ENCODE peak calls at places on chromosomes 12 and 14, in eight cellular contexts. M is GM12892, S is GM12878, C is spleen, Z is esophagus muscularis mucosa, I is transverse colon, U is breast epithelium, G is H1. X is an unnamed sample.

GRCh38 chr12:3920378-3921141 is 47.4 kb upstream of the PARP11 start:
- DNase-seq in I (peak; percentile 13), Z (no peak), M (no peak), G (no peak), C (no peak), U (no peak), S (no peak), X (no peak)

GRCh38 chr12:57514720-57515467 is 5.4 kb downstream of the DDIT3 start:
- DNase-seq in I (no peak), M (no peak), C (no peak), S (no peak), G (no peak), Z (no peak), U (no peak), X (no peak)

GRCh38 chr12:95763809-95764253 is 26.7 kb downstream of the NTN4 start:
- DNase-seq in S (no peak), U (no peak), G (no peak), I (no peak), C (no peak), M (no peak), Z (no peak), X (no peak)

GRCh38 chr12:77725611-77726010 is 105.1 kb upstream of the NAV3 start:
- DNase-seq in C (no peak), S (no peak), M (no peak), G (no peak), Z (no peak), I (no peak), U (no peak), X (no peak)

GRCh38 chr12:31021809-31022492 is 51.7 kb upstream of the DDX11 start:
- DNase-seq in C (no peak), M (no peak), I (no peak), Z (no peak), U (no peak), G (no peak), S (no peak), X (no peak)

GRCh38 chr12:666766-667308 is 3.6 kb upstream of the NINJ2 start:
- DNase-seq in U (no peak), G (no peak), C (no peak), Z (no peak), M (no peak), I (no peak), S (peak; percentile 80), X (no peak)

GRCh38 chr12:113478351-113479011 is 6.8 kb upstream of the LHX5 start:
- DNase-seq in M (no peak), U (no peak), Z (no peak), C (no peak), I (no peak), S (no peak), G (no peak), X (no peak)

GRCh38 chr12:15244341-15244740 is 23.1 kb upstream of the RERG start:
- DNase-seq in I (no peak), Z (no peak), S (no peak), U (no peak), M (no peak), C (no peak), G (no peak), X (no peak)

GRCh38 chr12:108313609-108314331 is 25.3 kb downstream of the CMKLR1 start:
- DNase-seq in S (no peak), C (peak; percentile 80), U (no peak), Z (no peak), M (no peak), G (no peak), I (peak; percentile 29), X (no peak)

GRCh38 chr14:61406670-61407069 is 85.3 kb downstream of the PRKCH start:
- DNase-seq in G (no peak), C (no peak), S (no peak), I (no peak), U (no peak), M (no peak), Z (peak; percentile 39), X (no peak)

GRCh38 chr12:132583311-132583710 is 27.1 kb downstream of the LRCOL1 start:
- DNase-seq in C (no peak), I (no peak), Z (no peak), G (no peak), M (no peak), U (no peak), S (no peak), X (no peak)

GRCh38 chr12:68030248-68030647 is 41.0 kb downstream of the IFNG-AS1 start:
- DNase-seq in S (no peak), I (no peak), C (no peak), M (no peak), U (no peak), Z (no peak), G (no peak), X (no peak)

GRCh38 chr12:109716512-109717389 is 3.1 kb downstream of the FAM222A start:
- DNase-seq in I (peak; percentile 48), C (no peak), S (no peak), U (peak; percentile 48), Z (no peak), M (no peak), G (no peak), X (no peak)

GRCh38 chr12:40693503-40693863 is 1.2 kb downstream of the CNTN1 start:
- DNase-seq in G (no peak), M (no peak), S (no peak), U (peak; percentile 24), I (no peak), C (no peak), Z (no peak), X (no peak)

GRCh38 chr12:32896438-32897275 is at the start of gene PKP2:
- DNase-seq in Z (no peak), M (peak; percentile 44), G (peak; percentile 70), S (no peak), C (peak; percentile 85), I (peak; percentile 92), U (peak; percentile 82), X (no peak)
- TF ChIP-seq POLR2A in Z (no peak), M (no peak), G (peak; percentile 66), S (no peak), C (no peak), I (peak; percentile 60), U (no peak), X (no peak)

GRCh38 chr12:54428050-54429013 is 9.3 kb upstream of the ITGA5 start:
- DNase-seq in I (peak; percentile 28), M (no peak), G (no peak), S (no peak), Z (no peak), U (no peak), C (no peak), X (no peak)
- TF ChIP-seq POLR2AphosphoS5 in I (no peak), M (no peak), G (no peak), S (no peak), Z (no peak), U (no peak), C (peak; percentile 41), X (no peak)

GRCh38 chr14:103008126-103008525 is 49.2 kb downstream of the CDC42BPB start:
- DNase-seq in U (no peak), I (no peak), G (no peak), M (no peak), S (no peak), Z (no peak), C (peak; percentile 60), X (no peak)
- TF ChIP-seq POLR2A in U (no peak), I (no peak), G (no peak), M (no peak), S (no peak), Z (no peak), C (no peak), X (no peak)

GRCh38 chr14:24095196-24096068 is 1.3 kb downstream of the PCK2 start:
- DNase-seq in S (peak; percentile 92), I (peak; percentile 92), Z (no peak), C (peak; percentile 92), M (peak; percentile 91), U (no peak), G (no peak), X (peak; percentile 90)
- TF ChIP-seq POLR2AphosphoS5 in S (peak; percentile 99), I (peak; percentile 97), Z (peak; percentile 64), C (peak; percentile 87), M (peak; percentile 98), U (no peak), G (peak; percentile 93), X (peak; percentile 98)

DNA sequence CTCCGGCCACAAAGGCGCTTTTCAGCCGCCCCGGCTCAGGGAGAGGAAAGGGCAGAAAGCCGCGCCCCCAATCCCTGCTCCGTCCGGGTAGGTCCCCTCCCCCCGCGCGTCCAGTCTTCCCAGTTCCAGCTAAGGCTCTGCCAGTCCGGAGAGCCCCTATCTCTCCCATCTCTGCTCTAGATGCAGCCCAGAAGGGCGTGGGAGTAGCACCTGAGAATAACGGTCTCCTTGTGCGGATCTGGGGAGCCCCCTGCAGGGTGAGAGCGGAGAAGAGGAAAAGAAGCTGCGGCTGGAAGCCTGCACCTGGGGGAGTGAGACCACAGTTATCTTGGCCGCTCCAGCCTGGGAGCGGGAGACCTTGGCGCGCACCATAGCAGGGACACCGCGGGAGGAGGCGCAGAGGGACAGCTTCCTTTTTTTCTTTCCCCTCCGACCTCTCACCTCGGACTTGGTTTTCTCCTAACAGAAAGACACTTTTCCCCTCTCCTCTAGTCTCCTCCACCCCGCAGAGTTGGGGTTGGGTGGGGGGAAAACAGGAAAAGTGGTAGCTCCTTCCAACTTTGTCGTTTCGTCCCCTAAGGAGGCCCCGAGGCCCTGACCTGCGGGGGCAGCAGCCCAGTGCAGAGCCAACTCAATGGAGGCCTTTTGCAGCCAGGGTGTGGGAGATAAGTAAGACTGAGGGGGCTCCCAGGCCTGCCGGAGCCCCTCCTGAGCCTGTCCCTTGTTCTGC is 2.4 kb downstream of the DHH start:
- DNase-seq in M (peak; percentile 74), C (peak; percentile 77), S (no peak), U (no peak), Z (no peak), G (no peak), I (no peak), X (no peak)
- TF ChIP-seq POLR2A in M (no peak), C (no peak), S (no peak), U (no peak), Z (no peak), G (no peak), I (no peak), X (no peak)

DNA sequence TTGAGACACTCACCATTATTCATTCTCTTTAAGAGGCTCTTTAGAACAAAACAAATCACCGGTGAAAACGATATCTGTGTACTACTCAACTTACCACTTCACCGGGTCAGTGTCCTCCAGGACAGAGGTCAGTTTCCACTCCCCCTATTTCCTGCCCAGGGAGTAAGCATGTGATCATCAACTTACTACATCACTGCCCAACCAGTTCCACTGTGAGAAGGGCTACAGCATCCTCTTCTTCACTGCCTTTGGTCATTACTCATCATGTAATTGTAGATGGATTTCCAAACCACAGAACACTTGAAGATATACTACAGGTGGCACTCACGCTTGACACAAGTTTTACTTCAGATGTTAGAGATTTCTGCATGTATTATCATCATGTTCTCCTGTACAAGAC is 5.7 kb downstream of the TMCC3 start:
- DNase-seq in U (no peak), G (no peak), S (peak; percentile 49), I (no peak), M (no peak), C (no peak), Z (no peak), X (no peak)
- TF ChIP-seq POLR2AphosphoS5 in U (no peak), G (no peak), S (no peak), I (no peak), M (no peak), C (no peak), Z (no peak), X (no peak)